ENCODE peak calls at places on chromosome X, in four cellular contexts. G is cardiac fibroblast, S is NCI-H1092, R is colonic mucosa. D is an unnamed sample.

GRCh38 chrX:153644356-153645125 is 2.5 kb upstream of the DUSP9 start:
- DNase-seq in G (no peak), S (no peak), R (no peak), D (no peak)

GRCh38 chrX:68183612-68184214 is 249.6 kb downstream of the OPHN1 start:
- DNase-seq in G (peak; percentile 51), S (peak; percentile 13), R (no peak), D (no peak)

GRCh38 chrX:113001836-113002235 is 161.2 kb upstream of the AMOT start:
- DNase-seq in G (no peak), S (no peak), R (no peak), D (no peak)

GRCh38 chrX:137748827-137749226 is 182.9 kb downstream of the ZIC3 start:
- DNase-seq in G (no peak), S (peak; percentile 33), R (no peak), D (no peak)

GRCh38 chrX:87409113-87409841 is 108.3 kb upstream of the KLHL4 start:
- DNase-seq in G (peak; percentile 95), S (no peak), R (peak; percentile 18), D (no peak)

GRCh38 chrX:50813843-50814661 is at the start of gene SHROOM4:
- DNase-seq in G (peak; percentile 66), S (no peak), R (peak; percentile 56), D (peak; percentile 46)

GRCh38 chrX:10579018-10579752 is 41.2 kb downstream of the MID1 start:
- DNase-seq in G (peak; percentile 62), S (no peak), R (no peak), D (no peak)

GRCh38 chrX:44568196-44568595 is 25.5 kb upstream of the FUNDC1 start:
- DNase-seq in G (peak; percentile 43), S (no peak), R (no peak), D (no peak)

GRCh38 chrX:78104447-78105176 is 564 bp downstream of the PGK1 start:
- DNase-seq in G (peak; percentile 70), S (no peak), R (peak; percentile 69), D (peak; percentile 70)

GRCh38 chrX:129523076-129524055 is at the start of gene SMARCA1:
- DNase-seq in G (peak; percentile 76), S (peak; percentile 33), R (peak; percentile 24), D (peak; percentile 17)

GRCh38 chrX:120365320-120365719 is 3.4 kb downstream of the ATP1B4 start:
- DNase-seq in G (peak; percentile 11), S (peak; percentile 26), R (peak; percentile 47), D (peak; percentile 38)

GRCh38 chrX:73266766-73267165 is 52.1 kb upstream of the NAP1L2 start:
- DNase-seq in G (no peak), S (no peak), R (no peak), D (no peak)

GRCh38 chrX:72180539-72180938 is 1.0 kb upstream of the PIN4 start:
- DNase-seq in G (no peak), S (no peak), R (no peak), D (no peak)

GRCh38 chrX:151402719-151403390 is 5.8 kb downstream of the VMA21 start:
- DNase-seq in G (no peak), S (peak; percentile 79), R (no peak), D (no peak)

GRCh38 chrX:24498975-24499374 is 33.9 kb downstream of the PDK3 start:
- DNase-seq in G (peak; percentile 20), S (no peak), R (no peak), D (no peak)

GRCh38 chrX:68307767-68308166 is 125.5 kb downstream of the OPHN1 start:
- DNase-seq in G (peak; percentile 58), S (no peak), R (no peak), D (no peak)